ENCODE peak calls at places on chromosomes 1 and 21, in six cellular contexts. N, X, P, G, H and E are unnamed samples.

GRCh38 chr1:156504062-156504813 is 3.7 kb upstream of the MEF2D start:
- DNase-seq in N (peak), X (no peak), P (no peak), G (no peak), H (no peak), E (no peak)

GRCh38 chr21:21666689-21667088 is 668.5 kb downstream of the NCAM2 start:
- DNase-seq in N (no peak), X (no peak), P (no peak), G (no peak), H (no peak), E (no peak)

GRCh38 chr1:236552901-236553300 is 29.1 kb downstream of the LGALS8 start:
- DNase-seq in N (no peak), X (no peak), P (no peak), G (no peak), H (no peak), E (no peak)

GRCh38 chr1:12601690-12602632 is 16.0 kb downstream of the DHRS3 start:
- DNase-seq in N (peak), X (peak), P (peak), G (peak), H (peak), E (no peak)

GRCh38 chr1:178609015-178609414 is 96.1 kb downstream of the TEX35 start:
- DNase-seq in N (no peak), X (peak), P (no peak), G (no peak), H (no peak), E (no peak)

GRCh38 chr21:42524341-42525227 is 10.9 kb downstream of the SLC37A1 start:
- DNase-seq in N (peak), X (no peak), P (no peak), G (no peak), H (peak), E (no peak)

GRCh38 chr1:206106328-206107167 is 10.6 kb downstream of the AVPR1B start:
- DNase-seq in N (peak), X (peak), P (peak), G (peak), H (peak), E (peak)

GRCh38 chr1:223756002-223756775 is 43.9 kb downstream of the CAPN2 start:
- DNase-seq in N (no peak), X (no peak), P (no peak), G (no peak), H (no peak), E (no peak)

GRCh38 chr1:228101994-228102790 is 933 bp downstream of the C1orf35 start:
- DNase-seq in N (peak), X (peak), P (peak), G (no peak), H (peak), E (peak)

GRCh38 chr21:38282921-38283320 is 26.1 kb downstream of the KCNJ15 start:
- DNase-seq in N (peak), X (no peak), P (no peak), G (no peak), H (no peak), E (no peak)

GRCh38 chr21:32448803-32449594 is 36.5 kb downstream of the EVA1C start:
- DNase-seq in N (no peak), X (no peak), P (no peak), G (no peak), H (no peak), E (no peak)

GRCh38 chr1:17759114-17759513 is 4.0 kb downstream of the ACTL8 start:
- DNase-seq in N (peak), X (no peak), P (no peak), G (peak), H (peak), E (peak)

GRCh38 chr1:92708368-92708950 is 76.4 kb downstream of the EVI5 start:
- DNase-seq in N (peak), X (no peak), P (no peak), G (no peak), H (no peak), E (no peak)

GRCh38 chr1:115669002-115669673 is 27.4 kb downstream of the VANGL1 start:
- DNase-seq in N (peak), X (peak), P (no peak), G (peak), H (no peak), E (peak)

GRCh38 chr1:3393987-3394920 is 60.2 kb upstream of the ARHGEF16 start:
- DNase-seq in N (no peak), X (no peak), P (no peak), G (no peak), H (no peak), E (no peak)

GRCh38 chr1:97791251-97791650 is 129.6 kb downstream of the DPYD start:
- DNase-seq in N (no peak), X (no peak), P (no peak), G (no peak), H (no peak), E (no peak)

GRCh38 chr1:17011439-17012307 is at the start of gene ATP13A2:
- DNase-seq in N (peak), X (peak), P (peak), G (peak), H (peak), E (peak)

GRCh38 chr1:11788549-11789053 is 17.2 kb downstream of the MTHFR start:
- DNase-seq in N (no peak), X (no peak), P (no peak), G (no peak), H (no peak), E (no peak)

GRCh38 chr1:3779912-3780416 is 7.4 kb downstream of the SMIM1 start:
- DNase-seq in N (no peak), X (no peak), P (no peak), G (no peak), H (no peak), E (no peak)

DNA sequence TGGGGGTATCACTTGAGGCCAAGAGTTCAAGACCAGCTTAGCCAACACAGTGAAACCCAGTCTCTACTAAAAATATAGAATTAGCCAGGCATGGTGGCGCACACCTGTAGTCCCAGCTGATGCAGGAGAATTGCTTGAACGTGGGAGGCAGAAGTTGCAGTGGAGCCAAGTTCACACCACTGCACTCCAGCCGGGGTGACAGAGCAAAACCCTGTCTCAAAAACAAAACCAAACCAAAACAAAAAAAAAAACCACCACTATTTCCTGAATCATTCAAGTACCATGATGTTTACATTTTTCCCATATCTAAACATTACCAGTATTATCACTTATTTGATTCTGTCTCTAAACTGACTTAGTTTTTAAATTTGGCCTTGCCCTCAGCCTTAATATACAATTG is 29.5 kb downstream of the TUT4 start:
- DNase-seq in N (no peak), X (no peak), P (no peak), G (no peak), H (no peak), E (no peak)
- TF ChIP-seq MAX in N (no peak), X (no peak), P (no peak), G (no peak), H (no peak), E (no peak)

GRCh38 chr1:27349784-27350672 is 8.2 kb downstream of the SYTL1 start:
- DNase-seq in N (no peak), X (peak), P (peak), G (no peak), H (peak), E (peak)
- TF ChIP-seq MAX in N (no peak), X (peak), P (no peak), G (no peak), H (peak), E (peak)

DNA sequence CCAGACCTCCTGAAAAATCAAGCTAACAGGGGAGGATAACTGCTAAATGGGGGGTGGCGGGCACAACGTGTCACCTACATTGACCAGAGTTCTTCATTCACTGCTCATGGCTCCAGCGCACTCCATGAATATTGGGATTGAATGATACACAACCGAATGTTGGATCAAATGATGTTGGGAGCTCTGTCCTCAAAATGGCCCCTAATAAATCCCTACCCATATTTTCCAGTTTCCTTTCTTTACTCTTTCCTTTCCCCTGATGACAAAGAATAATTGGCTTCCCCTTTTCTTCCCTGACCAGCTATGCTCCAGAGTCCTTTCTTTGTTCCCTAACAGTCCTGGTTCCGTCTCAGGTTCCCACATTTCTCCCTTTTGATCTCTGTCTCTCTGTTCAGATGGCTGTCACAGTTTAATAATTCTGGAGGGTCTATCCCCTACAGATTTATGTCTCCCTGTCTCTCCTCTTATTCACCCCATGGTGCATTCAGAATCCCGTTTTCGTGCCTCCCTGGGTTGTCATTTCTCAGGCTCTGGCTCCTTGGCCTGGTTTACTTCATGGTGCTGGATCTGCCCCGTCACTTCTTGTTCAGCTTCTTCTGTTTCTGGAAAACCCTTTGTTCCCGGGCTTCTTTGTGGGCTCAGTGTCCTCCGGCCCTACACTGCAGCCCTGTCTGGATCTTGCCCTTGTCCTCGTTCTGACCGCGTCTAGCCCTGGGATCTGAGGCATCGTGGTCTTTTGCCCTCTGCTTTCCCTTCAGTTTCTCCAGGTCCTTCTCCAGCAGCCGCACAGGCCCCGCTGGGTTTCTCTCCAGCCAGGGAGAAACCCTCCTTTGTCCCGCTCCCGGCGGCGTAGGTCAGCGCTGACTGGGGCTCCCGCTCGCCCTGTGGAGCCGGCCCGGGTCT is 78.3 kb downstream of the NDUFS5 start:
- DNase-seq in N (no peak), X (peak), P (no peak), G (no peak), H (peak), E (no peak)
- TF ChIP-seq MAX in N (no peak), X (no peak), P (no peak), G (no peak), H (no peak), E (peak)

DNA sequence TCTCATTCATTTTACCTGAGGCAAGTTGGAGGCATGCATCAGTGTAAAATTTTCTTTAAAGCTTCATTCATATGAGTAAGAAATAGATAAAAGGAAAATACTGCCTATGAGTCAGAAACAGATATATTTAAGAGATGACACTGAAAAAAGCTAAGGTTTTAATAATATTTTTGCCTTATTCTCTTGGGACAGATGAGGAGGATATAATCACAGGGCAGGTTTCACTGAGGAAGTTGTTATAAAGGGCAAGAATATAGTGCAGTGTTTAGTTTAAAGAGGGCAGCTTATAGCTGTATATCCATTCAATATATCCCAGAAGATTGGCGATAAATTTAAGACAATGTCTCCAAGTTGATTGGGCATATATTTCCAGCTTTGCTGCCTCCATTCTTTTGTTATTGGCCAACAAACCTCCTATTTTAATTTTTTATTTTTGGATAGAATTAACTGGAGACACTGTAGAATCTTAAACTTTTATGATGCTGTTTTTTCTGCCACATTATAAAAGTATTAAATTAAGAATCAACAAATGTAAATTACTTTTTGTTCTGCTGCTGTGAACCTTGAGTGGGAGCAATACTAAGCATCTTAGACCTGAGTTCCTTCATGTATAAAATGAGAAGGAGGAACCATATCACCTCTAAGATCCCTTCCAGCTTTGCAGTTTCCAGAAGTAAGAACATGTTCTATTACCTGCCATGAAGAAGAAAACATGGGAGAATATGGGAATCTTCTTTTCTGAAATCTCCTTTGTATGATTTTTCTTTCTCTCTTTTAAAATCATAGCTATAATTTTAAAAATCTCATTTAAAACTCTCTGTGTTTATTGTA is 171.6 kb downstream of the S1PR1 start:
- DNase-seq in N (no peak), X (no peak), P (no peak), G (no peak), H (no peak), E (no peak)
- TF ChIP-seq MAX in N (no peak), X (no peak), P (no peak), G (no peak), H (no peak), E (no peak)